ENCODE peak calls at places on chromosomes 2 and 18, in nine cellular contexts. One of them, this sample, is unnamed.

GRCh38 chr2:40041983-40042382 is 262.9 kb upstream of the THUMPD2 start:
- DNase-seq in A673: no peak
- DNase-seq in D721Med: no peak
- DNase-seq in colonic mucosa: no peak
- DNase-seq in HT-29: no peak
- DNase-seq in psoas muscle: no peak
- DNase-seq in heart right ventricle: no peak
- DNase-seq in substantia nigra: no peak
- DNase-seq in DMS153: no peak
- DNase-seq in this sample: no peak

GRCh38 chr2:41595235-41595634 is 452.6 kb upstream of the PKDCC start:
- DNase-seq in A673: no peak
- DNase-seq in D721Med: no peak
- DNase-seq in colonic mucosa: no peak
- DNase-seq in HT-29: no peak
- DNase-seq in psoas muscle: no peak
- DNase-seq in heart right ventricle: no peak
- DNase-seq in substantia nigra: no peak
- DNase-seq in DMS153: no peak
- DNase-seq in this sample: no peak

GRCh38 chr18:52670903-52671302 is 330.9 kb downstream of the DCC start:
- DNase-seq in A673: peak; percentile 73
- DNase-seq in D721Med: no peak
- DNase-seq in colonic mucosa: no peak
- DNase-seq in HT-29: peak; percentile 24
- DNase-seq in psoas muscle: no peak
- DNase-seq in heart right ventricle: no peak
- DNase-seq in substantia nigra: no peak
- DNase-seq in DMS153: peak; percentile 26
- DNase-seq in this sample: peak; percentile 11

GRCh38 chr2:223877771-223878410 is 40.5 kb upstream of the AP1S3 start:
- DNase-seq in A673: no peak
- DNase-seq in D721Med: no peak
- DNase-seq in colonic mucosa: no peak
- DNase-seq in HT-29: peak; percentile 48
- DNase-seq in psoas muscle: no peak
- DNase-seq in heart right ventricle: no peak
- DNase-seq in substantia nigra: no peak
- DNase-seq in DMS153: no peak
- DNase-seq in this sample: no peak

GRCh38 chr2:39996653-39997080 is 217.6 kb upstream of the THUMPD2 start:
- DNase-seq in A673: no peak
- DNase-seq in D721Med: no peak
- DNase-seq in colonic mucosa: no peak
- DNase-seq in HT-29: peak; percentile 66
- DNase-seq in psoas muscle: no peak
- DNase-seq in heart right ventricle: no peak
- DNase-seq in substantia nigra: no peak
- DNase-seq in DMS153: no peak
- DNase-seq in this sample: peak; percentile 45

GRCh38 chr18:55405655-55406373 is 182.2 kb downstream of the TCF4 start:
- DNase-seq in A673: peak; percentile 97
- DNase-seq in D721Med: no peak
- DNase-seq in colonic mucosa: peak; percentile 47
- DNase-seq in HT-29: no peak
- DNase-seq in psoas muscle: peak; percentile 94
- DNase-seq in heart right ventricle: peak; percentile 95
- DNase-seq in substantia nigra: peak; percentile 83
- DNase-seq in DMS153: peak; percentile 73
- DNase-seq in this sample: peak; percentile 86

GRCh38 chr2:40213071-40213470 is 238.8 kb downstream of the SLC8A1 start:
- DNase-seq in A673: no peak
- DNase-seq in D721Med: no peak
- DNase-seq in colonic mucosa: no peak
- DNase-seq in HT-29: peak; percentile 49
- DNase-seq in psoas muscle: no peak
- DNase-seq in heart right ventricle: no peak
- DNase-seq in substantia nigra: no peak
- DNase-seq in DMS153: no peak
- DNase-seq in this sample: peak; percentile 21

GRCh38 chr2:227684258-227684657 is 17.7 kb downstream of the SCYGR5 start:
- DNase-seq in A673: no peak
- DNase-seq in D721Med: no peak
- DNase-seq in colonic mucosa: no peak
- DNase-seq in HT-29: no peak
- DNase-seq in psoas muscle: no peak
- DNase-seq in heart right ventricle: no peak
- DNase-seq in substantia nigra: no peak
- DNase-seq in DMS153: no peak
- DNase-seq in this sample: no peak

GRCh38 chr2:239257511-239257937 is 143.3 kb downstream of the HDAC4 start:
- DNase-seq in A673: peak; percentile 88
- DNase-seq in D721Med: no peak
- DNase-seq in colonic mucosa: no peak
- DNase-seq in HT-29: no peak
- DNase-seq in psoas muscle: peak; percentile 46
- DNase-seq in heart right ventricle: no peak
- DNase-seq in substantia nigra: no peak
- DNase-seq in DMS153: no peak
- DNase-seq in this sample: no peak

GRCh38 chr18:12334280-12335262 is 26.5 kb downstream of the TUBB6 start:
- DNase-seq in A673: peak; percentile 82
- DNase-seq in D721Med: no peak
- DNase-seq in colonic mucosa: no peak
- DNase-seq in HT-29: no peak
- DNase-seq in psoas muscle: no peak
- DNase-seq in heart right ventricle: no peak
- DNase-seq in substantia nigra: no peak
- DNase-seq in DMS153: no peak
- DNase-seq in this sample: no peak

This sample was measured in ACHN.